ENCODE peak calls at places on chromosomes 5 and 9, in nine cellular contexts. V is fibroblast of mammary gland; R is stimulated activated CD4-positive, alpha-beta T cell treated with anti-CD3 and anti-CD28 coated beads, Interleukin-2, amount 100 ng/mL, for 48 hours; Q is skeletal muscle cell; W is amniotic stem cell; K is brain microvascular endothelial cell; P is PC-3; Z is mesothelial cell of epicardium; G is COLO829. T is an unnamed sample.

GRCh38 chr9:100084734-100085133 is 14.1 kb downstream of the ERP44 start:
- DNase-seq in V (no peak), R (no peak), Q (no peak), W (no peak), K (no peak), P (no peak), Z (no peak), G (no peak), T (no peak)

GRCh38 chr9:122281368-122281767 is 16.7 kb downstream of the MRRF start:
- DNase-seq in V (no peak), R (no peak), Q (no peak), W (no peak), K (no peak), P (no peak), Z (no peak), G (no peak), T (no peak)

GRCh38 chr9:36134761-36135505 is 1.6 kb upstream of the GLIPR2 start:
- DNase-seq in V (no peak), R (no peak), Q (no peak), W (no peak), K (no peak), P (no peak), Z (no peak), G (no peak), T (no peak)

GRCh38 chr9:114344188-114344566 is 14.5 kb downstream of the ORM2 start:
- DNase-seq in V (no peak), R (no peak), Q (no peak), W (no peak), K (no peak), P (no peak), Z (no peak), G (no peak), T (no peak)

GRCh38 chr5:132815454-132815853 is 2.4 kb downstream of the SOWAHA start:
- DNase-seq in V (peak), R (no peak), Q (peak), W (no peak), K (no peak), P (peak), Z (no peak), G (no peak), T (no peak)

GRCh38 chr9:11338130-11338529 is 725.3 kb upstream of the PTPRD start:
- DNase-seq in V (no peak), R (no peak), Q (no peak), W (no peak), K (no peak), P (no peak), Z (no peak), G (no peak), T (no peak)

GRCh38 chr5:96209829-96210228 is 223.2 kb downstream of the PCSK1 start:
- DNase-seq in V (peak), R (no peak), Q (peak), W (peak), K (peak), P (peak), Z (no peak), G (no peak), T (no peak)

GRCh38 chr5:132215329-132215728 is 12.3 kb downstream of the P4HA2 start:
- DNase-seq in V (peak), R (no peak), Q (peak), W (peak), K (peak), P (peak), Z (no peak), G (no peak), T (no peak)

GRCh38 chr9:137851516-137852217 is 25.9 kb upstream of the CACNA1B start:
- DNase-seq in V (no peak), R (no peak), Q (no peak), W (no peak), K (no peak), P (no peak), Z (no peak), G (no peak), T (no peak)

GRCh38 chr5:155728146-155728856 is 598.7 kb upstream of the SGCD start:
- DNase-seq in V (peak), R (no peak), Q (peak), W (peak), K (peak), P (no peak), Z (peak), G (no peak), T (no peak)

GRCh38 chr9:128819716-128820664 is 1.7 kb downstream of the ENDOG start:
- DNase-seq in V (peak), R (no peak), Q (no peak), W (no peak), K (no peak), P (peak), Z (no peak), G (no peak), T (no peak)

GRCh38 chr5:1311443-1312055 is 16.7 kb upstream of the TERT start:
- DNase-seq in V (no peak), R (no peak), Q (no peak), W (no peak), K (no peak), P (no peak), Z (peak), G (no peak), T (no peak)

GRCh38 chr5:176886336-176887251 is 12.6 kb downstream of the HK3 start:
- DNase-seq in V (no peak), R (no peak), Q (no peak), W (no peak), K (no peak), P (no peak), Z (no peak), G (no peak), T (no peak)

GRCh38 chr5:60487885-60488425 is 212.0 kb downstream of the DEPDC1B start:
- DNase-seq in V (peak), R (no peak), Q (no peak), W (no peak), K (peak), P (peak), Z (no peak), G (no peak), T (no peak)

GRCh38 chr5:40521108-40521785 is 158.5 kb upstream of the PTGER4 start:
- DNase-seq in V (no peak), R (no peak), Q (no peak), W (no peak), K (no peak), P (no peak), Z (no peak), G (no peak), T (no peak)

GRCh38 chr9:135503371-135504261 is 3.1 kb downstream of the MRPS2 start:
- DNase-seq in V (no peak), R (no peak), Q (no peak), W (no peak), K (no peak), P (no peak), Z (no peak), G (no peak), T (no peak)

GRCh38 chr9:107049825-107050184 is 186.8 kb downstream of the ZNF462 start:
- DNase-seq in V (no peak), R (no peak), Q (no peak), W (no peak), K (no peak), P (no peak), Z (no peak), G (no peak), T (no peak)

GRCh38 chr9:19701274-19701673 is 87.6 kb downstream of the SLC24A2 start:
- DNase-seq in V (no peak), R (no peak), Q (no peak), W (no peak), K (no peak), P (no peak), Z (no peak), G (no peak), T (no peak)

GRCh38 chr9:124934290-124934689 is 6.6 kb downstream of the GOLGA1 start:
- DNase-seq in V (peak), R (no peak), Q (no peak), W (no peak), K (peak), P (no peak), Z (no peak), G (no peak), T (no peak)

GRCh38 chr9:138010274-138010800 is 132.8 kb downstream of the CACNA1B start:
- DNase-seq in V (no peak), R (no peak), Q (no peak), W (no peak), K (no peak), P (no peak), Z (no peak), G (no peak), T (no peak)

GRCh38 chr9:8205580-8205979 is 406.0 kb upstream of the DMAC1 start:
- DNase-seq in V (peak), R (no peak), Q (no peak), W (no peak), K (no peak), P (no peak), Z (no peak), G (no peak), T (no peak)

GRCh38 chr9:32581512-32582143 is 8.7 kb upstream of the NDUFB6 start:
- DNase-seq in V (peak), R (no peak), Q (peak), W (peak), K (peak), P (peak), Z (no peak), G (no peak), T (no peak)

GRCh38 chr5:113806823-113807222 is 293.3 kb downstream of the YTHDC2 start:
- DNase-seq in V (no peak), R (no peak), Q (no peak), W (no peak), K (no peak), P (no peak), Z (no peak), G (no peak), T (no peak)

GRCh38 chr9:109256381-109256780 is 64.5 kb downstream of the EPB41L4B start:
- DNase-seq in V (peak), R (no peak), Q (no peak), W (no peak), K (no peak), P (no peak), Z (no peak), G (no peak), T (no peak)

GRCh38 chr9:34732478-34732877 is 22.5 kb upstream of the CCL21 start:
- DNase-seq in V (no peak), R (no peak), Q (no peak), W (no peak), K (no peak), P (no peak), Z (no peak), G (no peak), T (no peak)

GRCh38 chr9:96391021-96391765 is 7.7 kb upstream of the SLC35D2 start:
- DNase-seq in V (no peak), R (no peak), Q (no peak), W (no peak), K (no peak), P (no peak), Z (no peak), G (no peak), T (no peak)

T was measured in T follicular helper cell.